ENCODE peak calls at places on chromosomes 5 and 9, in seven cellular contexts. L is T-helper 17 cell; B is mesendoderm; I is stimulated activated CD4-positive, alpha-beta T cell treated with anti-CD3 and anti-CD28 coated beads, TNF-alpha, amount 100 ng/mL, for 24 hours; F is GM12891; A is T-helper 1 cell; W is NCI-H446 treated with DMSO at 0.1 percent for 48 hours. R is an unnamed sample.

GRCh38 chr9:33782395-33783152 is 12.8 kb upstream of the PRSS3 start:
- DNase-seq in W (no peak), B (no peak), L (no peak), I (no peak), A (no peak), F (no peak), R (no peak)

GRCh38 chr5:7388553-7388952 is 7.4 kb upstream of the ADCY2 start:
- DNase-seq in A (no peak), L (no peak), B (no peak), W (no peak), F (no peak), I (no peak), R (no peak)

GRCh38 chr5:161421067-161421466 is 125.5 kb downstream of the GABRB2 start:
- DNase-seq in A (no peak), F (no peak), L (no peak), B (peak), W (no peak), I (no peak), R (no peak)

GRCh38 chr5:125528881-125529280 is 782.4 kb upstream of the ZNF608 start:
- DNase-seq in A (no peak), B (peak), W (no peak), I (no peak), L (no peak), F (no peak), R (no peak)

GRCh38 chr5:100722657-100723056 is 180.4 kb downstream of the ST8SIA4 start:
- DNase-seq in W (no peak), I (no peak), A (no peak), F (no peak), B (peak), L (no peak), R (no peak)

GRCh38 chr9:2427016-2427891 is 194.3 kb upstream of the VLDLR start:
- DNase-seq in L (no peak), F (no peak), W (no peak), B (no peak), A (no peak), I (no peak), R (no peak)

GRCh38 chr5:148799737-148800527 is 26.5 kb upstream of the ADRB2 start:
- DNase-seq in L (no peak), I (no peak), F (no peak), B (no peak), W (no peak), A (no peak), R (no peak)

GRCh38 chr5:96014395-96014794 is 52.7 kb upstream of the ELL2 start:
- DNase-seq in W (no peak), F (no peak), L (no peak), B (no peak), A (no peak), I (no peak), R (no peak)

GRCh38 chr9:86187121-86187520 is 72.3 kb downstream of the C9orf153 start:
- DNase-seq in L (no peak), I (no peak), A (no peak), F (no peak), B (peak), W (no peak), R (no peak)

GRCh38 chr9:19481971-19482404 is 73.2 kb downstream of the ACER2 start:
- DNase-seq in W (no peak), B (no peak), L (no peak), A (no peak), I (no peak), F (no peak), R (no peak)

GRCh38 chr9:82201186-82201585 is 212.6 kb downstream of the SPATA31D1 start:
- DNase-seq in L (no peak), I (no peak), A (no peak), F (no peak), W (no peak), B (no peak), R (no peak)

GRCh38 chr5:62960781-62961180 is 382.2 kb downstream of the LRRC70 start:
- DNase-seq in W (no peak), I (no peak), F (no peak), L (no peak), A (no peak), B (no peak), R (no peak)

GRCh38 chr5:170611446-170612088 is 107.7 kb downstream of the KCNIP1 start:
- DNase-seq in F (no peak), L (no peak), A (no peak), I (no peak), W (no peak), B (no peak), R (no peak)

GRCh38 chr9:4923580-4924544 is 61.2 kb upstream of the JAK2 start:
- DNase-seq in A (peak), B (peak), L (no peak), W (no peak), F (peak), I (no peak), R (peak)

GRCh38 chr5:176517053-176517661 is 20.0 kb downstream of the RNF44 start:
- DNase-seq in L (no peak), B (no peak), F (no peak), I (no peak), A (no peak), W (no peak), R (no peak)

GRCh38 chr9:16180546-16180945 is 627.7 kb downstream of the CCDC171 start:
- DNase-seq in B (peak), I (no peak), A (no peak), W (no peak), F (no peak), L (no peak), R (no peak)

GRCh38 chr5:167889276-167889675 is 402.2 kb upstream of the WWC1 start:
- DNase-seq in W (no peak), I (no peak), F (no peak), A (no peak), B (no peak), L (no peak), R (no peak)

GRCh38 chr5:55141945-55142690 is 17.9 kb upstream of the GPX8 start:
- DNase-seq in B (peak), W (no peak), L (no peak), I (no peak), A (no peak), F (no peak), R (no peak)

GRCh38 chr9:22838266-22838665 is 391.6 kb downstream of the DMRTA1 start:
- DNase-seq in F (no peak), B (no peak), L (no peak), W (no peak), A (no peak), I (no peak), R (no peak)

GRCh38 chr5:7398596-7399260 is 2.8 kb downstream of the ADCY2 start:
- DNase-seq in I (no peak), L (no peak), W (no peak), A (no peak), B (no peak), F (no peak), R (no peak)

GRCh38 chr9:137240321-137240840 is 706 bp upstream of the TUBB4B start:
- DNase-seq in F (peak), W (peak), L (peak), B (no peak), A (peak), I (peak), R (no peak)

GRCh38 chr9:114324492-114324891 is 1.6 kb downstream of the ORM1 start:
- DNase-seq in B (no peak), I (no peak), A (no peak), L (no peak), W (no peak), F (no peak), R (no peak)

GRCh38 chr5:64914396-64914795 is 145.7 kb downstream of the CWC27 start:
- DNase-seq in F (no peak), W (no peak), A (no peak), L (no peak), I (no peak), B (no peak), R (no peak)

GRCh38 chr9:98091735-98092632 is 27.0 kb downstream of the TRIM14 start:
- DNase-seq in W (no peak), I (no peak), L (no peak), A (no peak), F (no peak), B (peak), R (no peak)

GRCh38 chr5:40446910-40447309 is 232.8 kb upstream of the PTGER4 start:
- DNase-seq in L (no peak), W (no peak), F (no peak), I (no peak), A (no peak), B (peak), R (no peak)

GRCh38 chr9:129311638-129312037 is 133.6 kb upstream of the IER5L start:
- DNase-seq in A (no peak), F (no peak), L (no peak), W (no peak), I (no peak), B (no peak), R (no peak)

GRCh38 chr9:36991516-36992134 is 42.4 kb downstream of the PAX5 start:
- DNase-seq in I (no peak), B (peak), W (no peak), A (peak), L (no peak), F (peak), R (no peak)

GRCh38 chr5:179322071-179323025 is 22.9 kb downstream of the ADAMTS2 start:
- DNase-seq in I (no peak), B (no peak), F (no peak), A (no peak), L (no peak), W (no peak), R (no peak)

GRCh38 chr9:138053321-138053868 is 175.8 kb downstream of the CACNA1B start:
- DNase-seq in B (peak), A (no peak), F (no peak), W (no peak), I (no peak), L (no peak), R (no peak)

GRCh38 chr5:65137631-65138030 is 344.1 kb downstream of the ADAMTS6 start:
- DNase-seq in L (no peak), I (no peak), B (no peak), A (no peak), W (no peak), F (no peak), R (no peak)

GRCh38 chr9:35996358-35996970 is 38.5 kb upstream of the OR2S2 start:
- DNase-seq in F (no peak), I (no peak), W (no peak), L (no peak), B (peak), A (no peak), R (no peak)

GRCh38 chr9:109286571-109286977 is 34.3 kb downstream of the EPB41L4B start:
- DNase-seq in W (no peak), A (no peak), F (no peak), I (no peak), B (no peak), L (no peak), R (no peak)

GRCh38 chr5:126373621-126374416 is 49.4 kb upstream of the GRAMD2B start:
- DNase-seq in W (no peak), L (no peak), F (no peak), A (no peak), B (no peak), I (no peak), R (no peak)